ENCODE peak calls at places on chromosomes 12 and 14, in eight cellular contexts. R, B, V, O, E, N, M and W are unnamed samples.

GRCh38 chr12:87982208-87982607 is 47.0 kb downstream of the C12orf50 start:
- DNase-seq in N (peak; percentile 11), V (no peak), B (no peak), R (no peak), M (peak; percentile 50), O (no peak), E (no peak), W (no peak)

GRCh38 chr12:70745066-70745465 is 107.8 kb upstream of the PTPRB start:
- DNase-seq in M (no peak), R (no peak), V (no peak), E (no peak), O (no peak), N (no peak), B (no peak), W (no peak)

GRCh38 chr12:113647048-113647447 is 175.4 kb upstream of the LHX5 start:
- DNase-seq in V (no peak), R (no peak), E (no peak), N (peak; percentile 5), B (peak; percentile 13), M (no peak), O (peak; percentile 6), W (peak; percentile 40)

GRCh38 chr12:124286414-124286813 is 8.5 kb upstream of the RFLNA start:
- DNase-seq in O (no peak), V (no peak), R (no peak), M (no peak), E (no peak), B (no peak), N (no peak), W (no peak)

GRCh38 chr14:94671870-94672444 is 59.8 kb downstream of the SERPINA3 start:
- DNase-seq in N (peak; percentile 34), V (no peak), R (no peak), E (no peak), M (no peak), O (no peak), B (peak; percentile 53), W (no peak)

GRCh38 chr12:50248883-50249282 is 34.4 kb downstream of the LIMA1 start:
- DNase-seq in M (no peak), B (no peak), O (no peak), E (no peak), N (peak; percentile 23), R (no peak), V (no peak), W (no peak)

GRCh38 chr14:98952595-98953325 is 319.2 kb downstream of the BCL11B start:
- DNase-seq in V (no peak), B (no peak), E (no peak), N (peak; percentile 22), M (peak; percentile 84), O (no peak), R (peak; percentile 47), W (no peak)

GRCh38 chr14:65961004-65961403 is 525.2 kb upstream of the CCDC196 start:
- DNase-seq in R (peak; percentile 43), N (peak; percentile 72), E (peak; percentile 57), V (peak; percentile 20), M (peak; percentile 11), B (no peak), O (peak; percentile 65), W (peak; percentile 75)

GRCh38 chr12:89949457-89950195 is 241.0 kb upstream of the ATP2B1 start:
- DNase-seq in B (peak; percentile 9), M (peak; percentile 74), V (no peak), N (peak; percentile 87), R (no peak), E (peak; percentile 59), O (peak; percentile 93), W (peak; percentile 31)

GRCh38 chr12:131281016-131281415 is 327.3 kb downstream of the ADGRD1 start:
- DNase-seq in N (no peak), B (no peak), V (no peak), R (no peak), O (no peak), E (no peak), M (no peak), W (no peak)

GRCh38 chr12:2268478-2269286 is 215.9 kb downstream of the CACNA1C start:
- DNase-seq in V (no peak), B (no peak), O (no peak), E (no peak), R (no peak), M (peak; percentile 12), N (peak; percentile 90), W (no peak)

GRCh38 chr12:64551676-64552075 is 58.6 kb upstream of the RASSF3 start:
- DNase-seq in V (no peak), E (no peak), O (no peak), M (no peak), R (no peak), B (no peak), N (no peak), W (no peak)

GRCh38 chr12:118102070-118102469 is 1.7 kb downstream of the VSIG10 start:
- DNase-seq in R (no peak), N (no peak), M (no peak), B (peak; percentile 39), E (no peak), O (no peak), V (no peak), W (peak; percentile 9)

GRCh38 chr12:132178801-132179401 is 34.6 kb downstream of the NOC4L start:
- DNase-seq in V (no peak), R (peak; percentile 13), N (no peak), E (no peak), O (no peak), B (no peak), M (no peak), W (no peak)

GRCh38 chr14:72053662-72054061 is 121.4 kb downstream of the RGS6 start:
- DNase-seq in R (no peak), V (no peak), M (no peak), B (no peak), O (no peak), N (no peak), E (no peak), W (no peak)

GRCh38 chr14:70905316-70905715 is 1.9 kb upstream of the PCNX1 start:
- DNase-seq in B (no peak), E (no peak), R (peak; percentile 19), V (peak; percentile 74), O (no peak), N (peak; percentile 71), M (peak; percentile 97), W (no peak)

GRCh38 chr14:56412453-56413434 is 166.9 kb upstream of the TMEM260 start:
- DNase-seq in B (no peak), O (no peak), V (no peak), N (no peak), R (no peak), M (no peak), E (no peak), W (no peak)

DNA sequence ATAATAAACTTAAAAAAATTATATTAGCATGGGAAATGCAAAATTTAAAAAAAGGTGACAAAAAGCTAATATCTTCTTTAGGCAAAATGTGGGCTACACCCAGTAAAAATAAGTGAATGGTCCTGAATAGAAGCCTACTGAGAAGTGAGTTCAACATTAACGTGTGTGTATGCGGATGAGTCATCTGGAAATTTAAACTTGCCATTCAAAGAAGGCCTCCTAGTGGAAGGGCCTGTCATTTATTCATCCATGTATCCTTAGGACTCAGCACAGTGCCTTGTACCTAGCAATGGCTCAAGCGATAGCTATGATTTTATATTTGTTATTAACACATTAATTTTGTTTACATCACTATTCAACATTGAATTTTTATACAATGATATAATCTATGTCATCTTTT is 226.2 kb downstream of the NUBPL start:
- DNase-seq in M (peak; percentile 10), N (peak; percentile 46), O (no peak), V (no peak), E (no peak), B (peak; percentile 72), R (no peak), W (no peak)
- TF ChIP-seq CTCF in M (peak; percentile 11), N (peak; percentile 24), O (no peak), V (peak; percentile 21), E (no peak), B (peak; percentile 51), R (peak; percentile 10), W (no peak)

GRCh38 chr12:107992870-107993451 is 136.1 kb upstream of the WSCD2 start:
- DNase-seq in V (no peak), M (peak; percentile 1), R (no peak), B (peak; percentile 49), E (peak; percentile 9), N (peak; percentile 13), O (peak; percentile 59), W (peak; percentile 49)
- TF ChIP-seq CTCF in V (peak; percentile 49), M (peak; percentile 13), R (no peak), B (peak; percentile 56), E (peak; percentile 41), N (peak; percentile 32), O (peak; percentile 60), W (peak; percentile 65)

DNA sequence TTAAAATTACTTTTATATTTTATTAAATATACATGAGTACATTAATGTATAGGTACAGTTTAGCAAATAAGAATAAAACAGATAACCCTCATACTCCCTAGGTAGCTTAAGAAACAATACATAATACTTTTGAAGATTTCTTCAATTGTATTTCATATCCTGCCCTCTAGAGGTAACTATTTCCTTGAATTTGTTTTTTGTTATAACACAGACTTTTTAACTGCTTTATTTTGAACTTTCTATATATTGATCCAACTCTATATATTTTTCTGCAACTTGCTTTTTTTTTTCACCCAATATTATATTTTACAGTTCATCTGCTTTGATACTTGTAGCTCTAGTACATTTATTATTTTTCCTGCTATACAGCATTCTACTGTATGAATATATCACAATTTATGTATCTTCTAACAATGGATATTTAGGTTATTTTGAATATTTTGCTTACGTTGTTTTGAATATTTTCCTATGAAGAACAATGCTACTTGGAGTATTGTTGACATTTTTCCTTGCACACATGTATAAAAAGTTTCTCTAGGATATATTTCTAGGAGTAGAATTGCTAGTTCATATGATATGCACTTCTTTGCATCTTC is 72.8 kb upstream of the ABCD2 start:
- DNase-seq in M (peak; percentile 26), R (no peak), N (peak; percentile 33), E (peak; percentile 36), B (no peak), O (peak; percentile 8), V (no peak), W (no peak)
- TF ChIP-seq CTCF in M (no peak), R (peak; percentile 39), N (peak; percentile 16), E (no peak), B (no peak), O (peak; percentile 16), V (peak; percentile 55), W (peak; percentile 25)

GRCh38 chr14:76644875-76645518 is 116.3 kb upstream of the VASH1 start:
- DNase-seq in V (peak; percentile 19), N (peak; percentile 34), E (peak; percentile 61), B (peak; percentile 30), O (peak; percentile 41), M (peak; percentile 15), R (no peak), W (peak; percentile 70)
- TF ChIP-seq CTCF in V (peak; percentile 65), N (peak; percentile 44), E (peak; percentile 62), B (peak; percentile 90), O (peak; percentile 65), M (peak; percentile 52), R (peak; percentile 42), W (peak; percentile 50)

DNA sequence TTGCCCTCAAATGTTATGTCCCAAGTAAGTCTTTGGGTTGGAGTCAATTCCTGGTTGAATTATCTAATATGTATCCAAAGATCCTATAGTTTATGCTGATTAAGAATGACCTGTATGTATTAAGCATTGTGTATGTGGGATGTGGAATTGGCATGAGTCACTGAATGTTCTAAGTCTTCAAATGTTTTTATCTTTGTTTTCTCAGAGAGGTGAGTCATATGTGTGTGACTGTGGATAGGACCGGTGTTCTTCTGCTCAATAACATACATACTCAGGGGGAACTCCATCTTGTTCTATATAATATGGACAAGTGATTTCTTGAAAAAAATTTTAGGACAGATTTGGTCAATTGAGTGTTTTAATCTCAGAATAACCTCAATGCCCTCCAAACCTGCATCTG is 57.9 kb downstream of the NAV3 start:
- DNase-seq in O (no peak), V (no peak), R (no peak), N (peak; percentile 91), B (peak; percentile 27), M (peak; percentile 52), E (no peak), W (no peak)
- TF ChIP-seq CTCF in O (no peak), V (no peak), R (no peak), N (no peak), B (no peak), M (no peak), E (no peak), W (no peak)

GRCh38 chr12:69070319-69071090 is 137.5 kb upstream of the CPM start:
- DNase-seq in B (peak; percentile 56), M (peak; percentile 79), R (no peak), V (peak; percentile 26), E (peak; percentile 63), O (peak; percentile 69), N (peak; percentile 87), W (peak; percentile 59)
- TF ChIP-seq CTCF in B (peak; percentile 90), M (peak; percentile 98), R (peak; percentile 78), V (peak; percentile 93), E (peak; percentile 81), O (peak; percentile 95), N (peak; percentile 91), W (peak; percentile 87)